ENCODE peak calls at places on chromosome 22, in seven cellular contexts. S is mammary epithelial cell, C is K562, Z is lung, O is psoas muscle, F is heart right ventricle, P is upper lobe of left lung. H is an unnamed sample.
A peak's percentile ranks its signal among the peaks of the same experiment; 100 is the strongest.

GRCh38 chr22:24969588-24970301 is 17.2 kb downstream of the KIAA1671 start:
- DNase-seq in Z (no peak), O (peak; percentile 72), P (no peak), F (peak; percentile 56), C (no peak), S (peak; percentile 58), H (peak; percentile 41)

GRCh38 chr22:25114369-25115362 is 85.0 kb upstream of the CRYBB3 start:
- DNase-seq in S (peak; percentile 84), O (no peak), P (no peak), F (no peak), Z (no peak), C (no peak), H (no peak)

GRCh38 chr22:33013051-33013450 is 45.1 kb downstream of the SYN3 start:
- DNase-seq in F (no peak), S (no peak), Z (no peak), O (no peak), C (no peak), P (no peak), H (no peak)

GRCh38 chr22:44085743-44086741 is 61.9 kb downstream of the PARVB start:
- DNase-seq in S (peak; percentile 69), P (no peak), O (peak; percentile 91), F (peak; percentile 72), Z (peak; percentile 36), C (peak; percentile 50), H (peak; percentile 69)

GRCh38 chr22:20181194-20181931 is 30.5 kb upstream of the CCDC188 start:
- DNase-seq in O (no peak), S (no peak), C (no peak), F (no peak), P (no peak), Z (no peak), H (no peak)

GRCh38 chr22:32991353-32992115 is 66.6 kb downstream of the SYN3 start:
- DNase-seq in S (peak; percentile 89), C (no peak), Z (no peak), O (peak; percentile 89), F (peak; percentile 52), P (no peak), H (no peak)

GRCh38 chr22:30305906-30306628 is 16.8 kb upstream of the CASTOR1 start:
- DNase-seq in P (no peak), O (no peak), S (peak; percentile 60), Z (no peak), C (peak; percentile 47), F (no peak), H (peak; percentile 51)

GRCh38 chr22:21698430-21699329 is 32.9 kb downstream of the PPIL2 start:
- DNase-seq in O (peak; percentile 88), C (peak; percentile 67), S (no peak), Z (no peak), P (no peak), F (peak; percentile 71), H (no peak)

GRCh38 chr22:39894554-39895092 is 1.1 kb upstream of the ENTHD1 start:
- DNase-seq in C (no peak), O (no peak), P (no peak), S (no peak), Z (no peak), F (no peak), H (no peak)

GRCh38 chr22:35275580-35275979 is 18.3 kb downstream of the HMGXB4 start:
- DNase-seq in F (no peak), S (peak; percentile 26), O (no peak), Z (no peak), C (no peak), P (no peak), H (no peak)

GRCh38 chr22:38031491-38031890 is 25.7 kb upstream of the PICK1 start:
- DNase-seq in Z (no peak), O (no peak), F (no peak), C (no peak), S (no peak), P (peak; percentile 63), H (no peak)

GRCh38 chr22:31973739-31974138 is 29.4 kb downstream of the YWHAH start:
- DNase-seq in S (no peak), O (no peak), Z (no peak), P (no peak), F (peak; percentile 41), C (no peak), H (peak; percentile 90)

GRCh38 chr22:19636696-19637355 is 77.5 kb upstream of the SEPTIN5 start:
- DNase-seq in Z (no peak), P (no peak), O (no peak), S (no peak), F (no peak), C (no peak), H (no peak)

GRCh38 chr22:36773935-36774334 is 2.0 kb downstream of the IFT27 start:
- DNase-seq in F (no peak), C (peak; percentile 11), P (no peak), S (peak; percentile 31), O (no peak), Z (no peak), H (no peak)

GRCh38 chr22:32804823-32805585 is 3.5 kb downstream of the TIMP3 start:
- DNase-seq in S (no peak), Z (no peak), C (no peak), P (peak; percentile 46), F (peak; percentile 40), O (no peak), H (no peak)

GRCh38 chr22:36724836-36725235 is 21.3 kb upstream of the CACNG2 start:
- DNase-seq in Z (no peak), S (no peak), C (no peak), P (no peak), O (no peak), F (no peak), H (no peak)

GRCh38 chr22:29580200-29580810 is 608 bp downstream of the NIPSNAP1 start:
- DNase-seq in F (no peak), C (no peak), P (no peak), Z (no peak), O (no peak), S (no peak), H (peak; percentile 51)

GRCh38 chr22:32204856-32205722 is at the start of gene RFPL2:
- DNase-seq in P (peak; percentile 76), O (no peak), S (peak; percentile 68), C (peak; percentile 5), Z (no peak), F (peak; percentile 38), H (no peak)

GRCh38 chr22:50627452-50627913 is 469 bp downstream of the ARSA start:
- DNase-seq in F (peak; percentile 40), O (no peak), S (peak; percentile 16), P (peak; percentile 85), Z (no peak), C (no peak), H (peak; percentile 42)

GRCh38 chr22:28718044-28718443 is 23.6 kb downstream of the CHEK2 start:
- DNase-seq in C (no peak), P (no peak), Z (no peak), F (no peak), O (no peak), S (no peak), H (no peak)

GRCh38 chr22:39519681-39520053 is 695 bp upstream of the ATF4 start:
- DNase-seq in Z (peak; percentile 56), O (peak; percentile 84), F (peak; percentile 65), C (peak; percentile 70), S (peak; percentile 64), P (no peak), H (peak; percentile 68)

GRCh38 chr22:44616882-44617655 is 84.9 kb upstream of the PRR5 start:
- DNase-seq in F (peak; percentile 40), S (no peak), O (peak; percentile 44), Z (no peak), C (no peak), P (no peak), H (no peak)

GRCh38 chr22:37148031-37148651 is 1.6 kb downstream of the IL2RB start:
- DNase-seq in P (no peak), Z (no peak), O (no peak), C (no peak), F (no peak), S (no peak), H (no peak)

DNA sequence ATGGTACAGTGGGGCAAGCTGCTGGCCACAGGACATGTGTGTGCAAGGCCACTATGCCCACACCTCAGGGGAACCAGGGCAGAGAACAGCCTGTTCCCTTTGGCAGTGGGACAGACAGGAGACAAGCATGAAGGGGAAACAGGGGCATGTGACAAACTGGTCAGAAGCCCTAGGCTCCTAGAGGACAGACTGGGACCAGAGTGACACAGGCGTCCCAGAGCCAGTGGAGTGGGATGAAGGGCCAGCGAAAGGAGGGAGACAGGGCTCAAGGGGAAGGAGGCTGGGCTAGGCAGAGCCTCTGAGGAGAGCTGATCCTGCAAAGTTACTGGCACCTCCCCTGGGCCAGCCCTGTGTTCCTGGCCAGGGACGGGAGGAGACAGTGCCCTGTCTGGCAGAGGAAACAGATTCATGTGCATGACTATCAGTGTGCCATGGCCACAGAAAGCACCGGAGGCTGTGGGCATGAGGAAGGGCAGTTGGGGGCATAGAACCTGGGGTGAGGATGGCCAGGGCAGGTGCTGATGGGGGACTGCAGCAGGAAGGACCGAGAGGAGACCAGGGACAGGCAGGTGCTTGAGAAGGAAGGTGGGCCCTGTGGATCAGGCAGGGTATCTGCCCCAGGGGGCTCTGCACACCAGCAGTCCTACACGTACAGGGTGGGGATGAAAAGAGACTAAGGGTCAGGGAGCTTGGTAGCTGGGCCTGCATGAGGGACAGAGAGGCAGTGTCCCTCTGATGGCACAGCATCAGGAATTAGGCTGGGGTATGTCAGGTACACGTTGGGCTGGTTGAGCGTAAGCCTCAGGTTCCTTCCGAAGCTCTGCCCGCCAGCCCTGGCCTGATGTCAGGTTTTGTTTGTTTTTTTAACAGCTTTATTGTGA is 9.8 kb downstream of the DERL3 start:
- DNase-seq in O (peak; percentile 89), P (no peak), S (no peak), Z (no peak), C (no peak), F (no peak), H (no peak)
- H3K36me3 ChIP-seq in O (no peaks in the 10 kb centered on the region), P (peaks cover 81% of the 10 kb centered on the region), S (peaks cover 7% of the 10 kb centered on the region), Z (no peaks in the 10 kb centered on the region), C (peaks cover 64% of the 10 kb centered on the region), F (peaks cover 92% of the 10 kb centered on the region), H (peaks cover 12% of the 10 kb centered on the region)

DNA sequence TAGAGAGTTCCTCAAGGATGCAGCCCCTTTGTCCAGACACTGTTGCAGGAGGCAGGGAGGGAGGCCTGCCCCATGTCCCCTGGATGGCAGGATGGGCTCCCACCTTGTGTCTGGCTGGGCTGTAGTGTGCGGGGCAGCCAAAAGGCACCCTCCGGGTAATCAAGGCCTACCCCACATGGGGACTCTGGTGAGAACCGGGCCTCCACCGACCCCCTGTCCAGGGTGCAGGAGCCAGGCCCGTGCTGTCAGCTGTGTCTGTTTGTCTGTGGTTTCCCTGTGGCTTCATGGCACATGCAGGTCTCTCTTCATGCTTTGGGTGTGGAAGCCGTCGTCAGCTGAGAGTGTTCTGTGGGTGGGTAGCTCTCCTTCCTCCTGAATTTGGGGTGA is 1240.9 kb downstream of the BRD1 start:
- DNase-seq in O (peak; percentile 28), S (no peak), Z (no peak), P (no peak), C (no peak), F (no peak), H (no peak)
- H3K9me3 ChIP-seq in O (no peaks in the 10 kb centered on the region), S (peaks cover 72% of the 10 kb centered on the region), Z (no peaks in the 10 kb centered on the region), P (no peaks in the 10 kb centered on the region), C (peaks cover 5% of the 10 kb centered on the region), F (no peaks in the 10 kb centered on the region), H (no peaks in the 10 kb centered on the region)

GRCh38 chr22:17788528-17789378 is 14.5 kb upstream of the BID start:
- DNase-seq in F (no peak), C (peak; percentile 71), S (no peak), Z (no peak), P (peak; percentile 73), O (no peak), H (no peak)
- TF ChIP-seq CTCF in F (no peak), C (peak; percentile 68), S (no peak), Z (no peak), P (no peak), O (no peak), H (no peak)

DNA sequence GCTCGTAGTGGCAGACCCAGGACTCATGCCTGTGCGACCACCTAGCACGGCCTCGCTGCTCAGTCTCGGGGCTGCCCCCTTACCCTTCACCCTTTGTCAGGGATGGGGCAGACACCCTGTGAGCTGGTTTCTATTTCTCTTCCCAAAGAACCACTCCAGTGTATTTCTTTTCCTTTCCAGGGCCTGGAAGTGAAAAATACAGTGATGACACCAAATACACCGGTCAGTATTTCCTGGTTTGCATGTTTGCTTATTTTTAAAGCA is 13.7 kb downstream of the TMEM121B start:
- DNase-seq in S (no peak), C (no peak), F (no peak), P (no peak), O (no peak), Z (no peak), H (no peak)
- H3K36me3 ChIP-seq in S (peaks cover 2% of the 10 kb centered on the region), C (peaks cover 24% of the 10 kb centered on the region), F (peaks cover 74% of the 10 kb centered on the region), P (peaks cover 71% of the 10 kb centered on the region), O (no peaks in the 10 kb centered on the region), Z (peaks cover 2% of the 10 kb centered on the region), H (peaks cover 4% of the 10 kb centered on the region)

H was measured in colonic mucosa.